ENCODE peak calls at places on chromosome 7, in eight cellular contexts. One of them, this sample, is unnamed.

GRCh38 chr7:95817846-95818245 is 45.5 kb downstream of the DYNC1I1 start:
- DNase-seq in PC-3: no peak
- DNase-seq in H7: no peak
- DNase-seq in heart right ventricle: no peak
- DNase-seq in CD8-positive, alpha-beta memory T cell: no peak
- DNase-seq in CMK: no peak
- DNase-seq in WTC11: no peak
- DNase-seq in RCC 7860: no peak
- DNase-seq in this sample: no peak

GRCh38 chr7:124603066-124603465 is 162.5 kb downstream of the GPR37 start:
- DNase-seq in H7: no peak
- DNase-seq in CMK: no peak
- DNase-seq in PC-3: peak; percentile 97
- DNase-seq in CD8-positive, alpha-beta memory T cell: no peak
- DNase-seq in RCC 7860: no peak
- DNase-seq in WTC11: no peak
- DNase-seq in heart right ventricle: no peak
- DNase-seq in this sample: no peak

GRCh38 chr7:45646207-45646821 is 72.1 kb downstream of the ADCY1 start:
- DNase-seq in H7: no peak
- DNase-seq in WTC11: no peak
- DNase-seq in CD8-positive, alpha-beta memory T cell: no peak
- DNase-seq in heart right ventricle: peak; percentile 1
- DNase-seq in RCC 7860: no peak
- DNase-seq in PC-3: no peak
- DNase-seq in CMK: no peak
- DNase-seq in this sample: no peak

GRCh38 chr7:38584443-38585210 is 46.5 kb downstream of the AMPH start:
- DNase-seq in CD8-positive, alpha-beta memory T cell: no peak
- DNase-seq in H7: no peak
- DNase-seq in RCC 7860: peak; percentile 96
- DNase-seq in heart right ventricle: peak; percentile 38
- DNase-seq in WTC11: no peak
- DNase-seq in CMK: no peak
- DNase-seq in PC-3: peak; percentile 26
- DNase-seq in this sample: peak; percentile 77

GRCh38 chr7:105691029-105691691 is 109.9 kb upstream of the EFCAB10 start:
- DNase-seq in CMK: no peak
- DNase-seq in H7: no peak
- DNase-seq in CD8-positive, alpha-beta memory T cell: peak; percentile 20
- DNase-seq in heart right ventricle: peak; percentile 24
- DNase-seq in PC-3: peak; percentile 35
- DNase-seq in RCC 7860: no peak
- DNase-seq in WTC11: no peak
- DNase-seq in this sample: no peak

GRCh38 chr7:23712368-23713284 is 2.6 kb downstream of the STK31 start:
- DNase-seq in heart right ventricle: no peak
- DNase-seq in RCC 7860: peak; percentile 63
- DNase-seq in H7: peak; percentile 60
- DNase-seq in PC-3: peak; percentile 81
- DNase-seq in CMK: no peak
- DNase-seq in WTC11: no peak
- DNase-seq in CD8-positive, alpha-beta memory T cell: no peak
- DNase-seq in this sample: peak; percentile 58

GRCh38 chr7:131057015-131057518 is 270.6 kb upstream of the MKLN1 start:
- DNase-seq in H7: no peak
- DNase-seq in CD8-positive, alpha-beta memory T cell: no peak
- DNase-seq in RCC 7860: no peak
- DNase-seq in WTC11: no peak
- DNase-seq in CMK: no peak
- DNase-seq in heart right ventricle: peak; percentile 38
- DNase-seq in PC-3: no peak
- DNase-seq in this sample: no peak

GRCh38 chr7:80883188-80884025 is 35.4 kb downstream of the SEMA3C start:
- DNase-seq in WTC11: no peak
- DNase-seq in PC-3: peak; percentile 97
- DNase-seq in H7: no peak
- DNase-seq in heart right ventricle: no peak
- DNase-seq in CD8-positive, alpha-beta memory T cell: no peak
- DNase-seq in RCC 7860: peak; percentile 94
- DNase-seq in CMK: no peak
- DNase-seq in this sample: no peak

GRCh38 chr7:148722340-148723165 is 23.9 kb downstream of the CUL1 start:
- DNase-seq in WTC11: no peak
- DNase-seq in CMK: no peak
- DNase-seq in PC-3: no peak
- DNase-seq in H7: no peak
- DNase-seq in CD8-positive, alpha-beta memory T cell: no peak
- DNase-seq in RCC 7860: no peak
- DNase-seq in heart right ventricle: peak; percentile 25
- DNase-seq in this sample: peak; percentile 10

GRCh38 chr7:45682358-45682735 is 108.2 kb downstream of the ADCY1 start:
- DNase-seq in heart right ventricle: no peak
- DNase-seq in CMK: no peak
- DNase-seq in RCC 7860: no peak
- DNase-seq in PC-3: no peak
- DNase-seq in WTC11: no peak
- DNase-seq in H7: no peak
- DNase-seq in CD8-positive, alpha-beta memory T cell: no peak
- DNase-seq in this sample: no peak

GRCh38 chr7:19508821-19509220 is 200.0 kb downstream of the POLR1F start:
- DNase-seq in CD8-positive, alpha-beta memory T cell: no peak
- DNase-seq in CMK: no peak
- DNase-seq in WTC11: no peak
- DNase-seq in H7: no peak
- DNase-seq in RCC 7860: no peak
- DNase-seq in heart right ventricle: no peak
- DNase-seq in PC-3: no peak
- DNase-seq in this sample: no peak

GRCh38 chr7:103148994-103149807 is at the start of gene NAPEPLD:
- DNase-seq in RCC 7860: peak; percentile 93
- DNase-seq in PC-3: peak; percentile 83
- DNase-seq in CD8-positive, alpha-beta memory T cell: peak; percentile 54
- DNase-seq in WTC11: peak; percentile 65
- DNase-seq in heart right ventricle: peak; percentile 89
- DNase-seq in H7: peak; percentile 88
- DNase-seq in CMK: no peak
- DNase-seq in this sample: peak; percentile 84

GRCh38 chr7:92179393-92179924 is 517 bp upstream of the LRRD1 start:
- DNase-seq in heart right ventricle: peak; percentile 8
- DNase-seq in H7: peak; percentile 12
- DNase-seq in CD8-positive, alpha-beta memory T cell: no peak
- DNase-seq in RCC 7860: no peak
- DNase-seq in CMK: no peak
- DNase-seq in PC-3: no peak
- DNase-seq in WTC11: no peak
- DNase-seq in this sample: peak; percentile 27

GRCh38 chr7:134315679-134316538 is 821 bp downstream of the SLC35B4 start:
- DNase-seq in PC-3: peak; percentile 6
- DNase-seq in CMK: no peak
- DNase-seq in heart right ventricle: no peak
- DNase-seq in RCC 7860: no peak
- DNase-seq in CD8-positive, alpha-beta memory T cell: no peak
- DNase-seq in H7: peak; percentile 20
- DNase-seq in WTC11: peak; percentile 40
- DNase-seq in this sample: peak; percentile 9

GRCh38 chr7:36370046-36370445 is 19.6 kb upstream of the ANLN start:
- DNase-seq in RCC 7860: no peak
- DNase-seq in H7: no peak
- DNase-seq in CD8-positive, alpha-beta memory T cell: no peak
- DNase-seq in WTC11: no peak
- DNase-seq in heart right ventricle: no peak
- DNase-seq in CMK: no peak
- DNase-seq in PC-3: no peak
- DNase-seq in this sample: no peak

This sample was measured in cerebellum.